ENCODE peak calls at places on chromosomes 13 and 19, in four cellular contexts. G, V, C and I are unnamed samples.

GRCh38 chr13:49400755-49401659 is 42.9 kb downstream of the CAB39L start:
- DNase-seq in G (peak; percentile 74), C (no peak), V (no peak), I (no peak)

GRCh38 chr19:41821003-41821735 is 23.3 kb downstream of the LYPD4 start:
- DNase-seq in G (peak; percentile 40), C (no peak), V (no peak), I (no peak)

GRCh38 chr19:13492128-13492527 is 14.2 kb downstream of the CACNA1A start:
- DNase-seq in G (peak; percentile 89), V (peak; percentile 91), C (no peak), I (no peak)

GRCh38 chr13:103101902-103102301 is 35.7 kb upstream of the SLC10A2 start:
- DNase-seq in G (no peak), C (no peak), V (no peak), I (no peak)

GRCh38 chr13:81388400-81388799 is 1047.5 kb upstream of the SPRY2 start:
- DNase-seq in C (no peak), G (no peak), V (peak; percentile 43), I (no peak)

GRCh38 chr19:31127132-31127967 is 221.9 kb downstream of the TSHZ3 start:
- DNase-seq in V (peak; percentile 93), C (no peak), G (peak; percentile 65), I (peak; percentile 98)

GRCh38 chr13:42484396-42484795 is 89.6 kb upstream of the TNFSF11 start:
- DNase-seq in G (peak; percentile 49), V (peak; percentile 72), C (no peak), I (peak; percentile 28)

GRCh38 chr13:61685683-61686013 is 270.0 kb upstream of the PCDH20 start:
- DNase-seq in C (no peak), G (no peak), V (no peak), I (no peak)

GRCh38 chr19:8423821-8424223 is 10.7 kb downstream of the MARCHF2 start:
- DNase-seq in G (peak; percentile 99), V (peak; percentile 98), C (peak; percentile 94), I (peak; percentile 98)

GRCh38 chr19:29884044-29884443 is 58.0 kb upstream of the URI1 start:
- DNase-seq in G (no peak), C (no peak), V (no peak), I (no peak)

GRCh38 chr13:93304868-93305613 is 78.4 kb downstream of the GPC6 start:
- DNase-seq in C (no peak), G (no peak), V (no peak), I (no peak)

GRCh38 chr13:50989476-50989875 is 79.9 kb downstream of the RNASEH2B start:
- DNase-seq in G (peak; percentile 59), C (no peak), V (no peak), I (no peak)

GRCh38 chr19:40223135-40223822 is 3.2 kb downstream of the CCNP start:
- DNase-seq in C (no peak), G (no peak), V (peak; percentile 42), I (no peak)

GRCh38 chr19:14116918-14117578 is 514 bp downstream of the PRKACA start:
- DNase-seq in G (no peak), C (peak; percentile 42), V (peak; percentile 73), I (no peak)

GRCh38 chr19:28396259-28396940 is 816.6 kb downstream of the UQCRFS1 start:
- DNase-seq in V (no peak), G (no peak), C (no peak), I (no peak)

GRCh38 chr19:41299755-41300089 is 10.2 kb upstream of the CCDC97 start:
- DNase-seq in C (peak; percentile 75), G (peak; percentile 78), V (peak; percentile 96), I (no peak)

GRCh38 chr13:39540929-39541605 is 61.9 kb downstream of the LHFPL6 start:
- DNase-seq in C (no peak), G (no peak), V (no peak), I (no peak)

GRCh38 chr19:50459067-50459456 is 17.2 kb upstream of the EMC10 start:
- DNase-seq in G (no peak), C (no peak), V (peak; percentile 52), I (no peak)

GRCh38 chr13:19070398-19070735 is 111.3 kb downstream of the TUBA3C start:
- DNase-seq in C (no peak), G (no peak), V (no peak), I (no peak)

GRCh38 chr13:38417727-38418126 is 68.1 kb downstream of the UFM1 start:
- DNase-seq in V (no peak), C (no peak), G (peak; percentile 24), I (no peak)

GRCh38 chr13:33272531-33273124 is 12.9 kb downstream of the STARD13 start:
- DNase-seq in V (peak; percentile 68), G (no peak), C (no peak), I (peak; percentile 48)

GRCh38 chr13:39597828-39598227 is 5.2 kb downstream of the LHFPL6 start:
- DNase-seq in G (peak; percentile 46), C (no peak), V (peak; percentile 70), I (no peak)

GRCh38 chr13:45298206-45298505 is 42.8 kb downstream of the TPT1 start:
- DNase-seq in C (no peak), V (no peak), G (no peak), I (no peak)

GRCh38 chr19:16419671-16420394 is 51.9 kb downstream of the EPS15L1 start:
- DNase-seq in G (no peak), V (peak; percentile 61), C (no peak), I (no peak)

GRCh38 chr19:32809754-32810153 is 59.8 kb downstream of the SLC7A9 start:
- DNase-seq in G (no peak), V (no peak), C (no peak), I (no peak)

GRCh38 chr19:14337510-14337909 is 43.7 kb upstream of the ADGRE5 start:
- DNase-seq in V (no peak), G (peak; percentile 30), C (no peak), I (peak; percentile 45)

GRCh38 chr19:1935484-1936208 is 5.3 kb upstream of the CSNK1G2 start:
- DNase-seq in V (peak; percentile 58), C (no peak), G (peak; percentile 61), I (peak; percentile 27)

GRCh38 chr13:67878376-67878775 is 648.2 kb upstream of the PCDH9 start:
- DNase-seq in C (no peak), V (no peak), G (no peak), I (no peak)

GRCh38 chr13:67880916-67881315 is 650.8 kb upstream of the PCDH9 start:
- DNase-seq in G (no peak), C (no peak), V (no peak), I (no peak)

DNA sequence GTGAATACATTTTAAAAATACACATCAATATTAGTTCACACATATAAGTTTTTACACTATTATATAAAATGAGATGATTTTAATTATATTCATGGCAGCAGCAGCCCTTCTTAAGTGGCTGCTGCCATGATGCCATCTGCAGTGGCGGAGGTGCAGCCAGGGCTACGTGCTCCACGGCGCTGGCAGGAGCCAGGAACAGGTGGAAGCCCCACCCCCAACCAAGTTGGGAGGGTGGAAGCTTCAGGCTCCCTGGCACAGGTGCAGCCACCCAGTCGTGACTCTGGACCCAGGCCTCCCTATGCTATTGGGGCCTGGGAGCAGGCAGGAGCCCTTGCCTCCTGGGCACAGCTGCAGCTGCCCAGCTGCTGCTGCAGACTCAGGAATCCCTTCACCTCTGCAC is 646.9 kb upstream of the PCDH9 start:
- DNase-seq in G (no peak), V (no peak), C (no peak), I (no peak)
- H3K4me3 ChIP-seq in G (no peak overlapping the region), V (no peak overlapping the region), C (no peak overlapping the region), I (no peak overlapping the region)

GRCh38 chr13:111216166-111216960 is 101.3 kb downstream of the ARHGEF7 start:
- DNase-seq in V (peak; percentile 76), G (peak; percentile 38), C (no peak), I (no peak)
- H3K4me3 ChIP-seq in V (no peak overlapping the region), G (no peak overlapping the region), C (no peak overlapping the region), I (no peak overlapping the region)

GRCh38 chr19:18434411-18435184 is 3.3 kb downstream of the ISYNA1 start:
- DNase-seq in G (no peak), V (peak; percentile 88), C (no peak), I (no peak)

GRCh38 chr19:18435185-18435841 is 2.6 kb downstream of the ISYNA1 start:
- DNase-seq in C (no peak), G (no peak), V (peak; percentile 91), I (no peak)

GRCh38 chr19:18436651-18437478 is 1.1 kb downstream of the ISYNA1 start:
- DNase-seq in V (peak; percentile 99), C (peak; percentile 82), G (peak; percentile 95), I (no peak)

GRCh38 chr19:18437481-18438330 is at the start of gene ISYNA1:
- DNase-seq in G (peak; percentile 68), C (peak; percentile 67), V (peak; percentile 97), I (no peak)

GRCh38 chr19:18435848-18436631 is 1.9 kb downstream of the ISYNA1 start:
- DNase-seq in V (peak; percentile 88), C (no peak), G (no peak), I (no peak)
- H3K4me3 ChIP-seq in V (no peak overlapping the region), C (peak overlapping the region; percentile 84), G (no peak overlapping the region), I (no peak overlapping the region)

GRCh38 chr13:98977568-98978270 is at the start of gene DOCK9:
- DNase-seq in C (peak; percentile 77), G (peak; percentile 81), V (no peak), I (peak; percentile 51)

GRCh38 chr13:98976941-98977340 is 923 bp downstream of the DOCK9 start:
- DNase-seq in C (no peak), G (peak; percentile 48), V (no peak), I (no peak)

GRCh38 chr13:98975822-98976261 is 2.0 kb downstream of the DOCK9 start:
- DNase-seq in C (no peak), V (no peak), G (peak; percentile 21), I (no peak)

GRCh38 chr13:98978280-98978679 is 416 bp upstream of the DOCK9 start:
- DNase-seq in G (peak; percentile 39), C (no peak), V (no peak), I (peak; percentile 43)

DNA sequence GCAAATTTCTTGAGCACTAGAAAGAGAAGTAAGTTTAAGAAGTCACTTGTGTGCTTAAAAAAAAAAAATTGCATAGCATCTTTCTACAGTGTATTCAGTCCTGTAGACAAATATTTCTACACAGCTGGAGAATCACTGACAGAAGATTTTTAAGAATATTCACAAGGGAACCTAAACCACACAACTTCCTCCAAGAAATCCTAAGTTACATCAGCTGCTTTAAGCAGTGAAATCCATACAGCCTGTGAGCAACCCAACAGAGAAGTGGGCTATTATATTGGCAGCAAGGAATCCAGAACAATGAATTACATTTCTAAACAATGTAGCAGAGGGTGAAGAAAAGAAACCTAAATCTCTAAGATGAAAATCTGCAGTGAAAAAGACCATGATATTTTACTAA is 1.5 kb downstream of the DOCK9 start:
- DNase-seq in G (peak; percentile 59), V (no peak), C (no peak), I (no peak)
- H3K4me3 ChIP-seq in G (no peak overlapping the region), V (no peak overlapping the region), C (peak overlapping the region; percentile 70), I (no peak overlapping the region)